ENCODE peak calls at places on chromosomes 6 and 20, in ten cellular contexts. M is skeletal muscle cell, X is A549, H is lower lobe of right lung, T is heart right ventricle, C is fibroblast of lung, R is foreskin fibroblast, E is testis, U is cardiac fibroblast, I is pancreas. A is an unnamed sample.

GRCh38 chr20:64138276-64138815 is 25.9 kb upstream of the MYT1 start:
- DNase-seq in M (no peak), X (no peak), H (peak), T (no peak), C (no peak), R (no peak), E (no peak), U (no peak), I (no peak), A (no peak)

GRCh38 chr20:17630806-17631195 is 51.2 kb downstream of the RRBP1 start:
- DNase-seq in M (no peak), X (no peak), H (no peak), T (no peak), C (no peak), R (no peak), E (no peak), U (no peak), I (no peak), A (peak)

GRCh38 chr20:9301129-9302072 is 213.0 kb upstream of the LAMP5 start:
- DNase-seq in M (peak), X (peak), H (no peak), T (no peak), C (peak), R (peak), E (peak), U (peak), I (peak), A (no peak)

GRCh38 chr6:87766211-87766610 is 64.2 kb upstream of the AKIRIN2 start:
- DNase-seq in M (no peak), X (no peak), H (no peak), T (no peak), C (peak), R (no peak), E (no peak), U (no peak), I (no peak), A (no peak)

GRCh38 chr6:54262499-54262898 is 45.7 kb upstream of the TINAG start:
- DNase-seq in M (no peak), X (no peak), H (no peak), T (no peak), C (no peak), R (no peak), E (no peak), U (no peak), I (no peak), A (no peak)

GRCh38 chr20:11080776-11081406 is 407.1 kb upstream of the JAG1 start:
- DNase-seq in M (no peak), X (no peak), H (no peak), T (no peak), C (no peak), R (no peak), E (no peak), U (peak), I (no peak), A (no peak)

GRCh38 chr6:135586844-135587243 is 89.3 kb upstream of the AHI1 start:
- DNase-seq in M (no peak), X (no peak), H (peak), T (no peak), C (no peak), R (no peak), E (no peak), U (peak), I (no peak), A (no peak)

GRCh38 chr6:1420382-1420781 is 31.0 kb downstream of the FOXF2 start:
- DNase-seq in M (no peak), X (no peak), H (no peak), T (no peak), C (no peak), R (no peak), E (no peak), U (no peak), I (no peak), A (no peak)

GRCh38 chr20:61748376-61748775 is 317.3 kb downstream of the TAF4 start:
- DNase-seq in M (peak), X (no peak), H (no peak), T (no peak), C (peak), R (no peak), E (no peak), U (no peak), I (no peak), A (no peak)

GRCh38 chr20:8646716-8647115 is 422.2 kb upstream of the PLCB4 start:
- DNase-seq in M (peak), X (no peak), H (no peak), T (no peak), C (no peak), R (peak), E (no peak), U (peak), I (no peak), A (no peak)

GRCh38 chr6:137882225-137882961 is 15.3 kb downstream of the TNFAIP3 start:
- DNase-seq in M (no peak), X (no peak), H (no peak), T (no peak), C (no peak), R (peak), E (no peak), U (no peak), I (no peak), A (no peak)

GRCh38 chr6:109902870-109903269 is 75.2 kb upstream of the GPR6 start:
- DNase-seq in M (no peak), X (no peak), H (no peak), T (no peak), C (no peak), R (no peak), E (no peak), U (no peak), I (no peak), A (no peak)

GRCh38 chr20:33674294-33675126 is at the start of gene NECAB3:
- DNase-seq in M (no peak), X (peak), H (peak), T (peak), C (peak), R (peak), E (peak), U (peak), I (peak), A (peak)

GRCh38 chr20:44017905-44018683 is 103.4 kb downstream of the TOX2 start:
- DNase-seq in M (peak), X (peak), H (peak), T (no peak), C (peak), R (peak), E (peak), U (peak), I (peak), A (peak)

GRCh38 chr6:45132059-45132458 is 196.1 kb upstream of the RUNX2 start:
- DNase-seq in M (no peak), X (no peak), H (no peak), T (no peak), C (peak), R (peak), E (no peak), U (peak), I (no peak), A (no peak)

GRCh38 chr6:98957440-98957839 is 9.7 kb upstream of the FBXL4 start:
- DNase-seq in M (no peak), X (no peak), H (no peak), T (no peak), C (peak), R (peak), E (no peak), U (peak), I (no peak), A (peak)

GRCh38 chr6:54690596-54690995 is 156.0 kb upstream of the FAM83B start:
- DNase-seq in M (no peak), X (no peak), H (no peak), T (no peak), C (no peak), R (no peak), E (no peak), U (no peak), I (no peak), A (no peak)

GRCh38 chr6:26187981-26188635 is 100.9 kb downstream of the HFE start:
- DNase-seq in M (no peak), X (peak), H (no peak), T (no peak), C (peak), R (peak), E (no peak), U (peak), I (no peak), A (no peak)

GRCh38 chr6:127100510-127101140 is 17.8 kb upstream of the RSPO3 start:
- DNase-seq in M (no peak), X (peak), H (no peak), T (no peak), C (peak), R (peak), E (no peak), U (peak), I (no peak), A (no peak)

GRCh38 chr6:90062051-90062450 is 167.8 kb downstream of the GJA10 start:
- DNase-seq in M (no peak), X (no peak), H (no peak), T (no peak), C (no peak), R (no peak), E (no peak), U (no peak), I (no peak), A (no peak)

GRCh38 chr6:144712541-144712940 is 427.4 kb downstream of the UTRN start:
- DNase-seq in M (peak), X (no peak), H (no peak), T (no peak), C (peak), R (peak), E (no peak), U (peak), I (no peak), A (no peak)

GRCh38 chr6:114785235-114786127 is 442.7 kb upstream of the HS3ST5 start:
- DNase-seq in M (no peak), X (no peak), H (no peak), T (no peak), C (no peak), R (peak), E (no peak), U (no peak), I (no peak), A (no peak)

GRCh38 chr6:137878070-137878809 is 11.2 kb downstream of the TNFAIP3 start:
- DNase-seq in M (no peak), X (no peak), H (no peak), T (no peak), C (peak), R (no peak), E (no peak), U (no peak), I (no peak), A (no peak)

GRCh38 chr6:17086469-17086868 is 15.4 kb upstream of the STMND1 start:
- DNase-seq in M (peak), X (peak), H (no peak), T (no peak), C (peak), R (peak), E (peak), U (peak), I (peak), A (peak)

GRCh38 chr20:46012926-46013825 is 4.5 kb downstream of the MMP9 start:
- DNase-seq in M (no peak), X (no peak), H (no peak), T (no peak), C (no peak), R (no peak), E (no peak), U (no peak), I (no peak), A (no peak)

GRCh38 chr6:101398716-101399626 is 5.5 kb downstream of the GRIK2 start:
- DNase-seq in M (no peak), X (no peak), H (no peak), T (no peak), C (no peak), R (no peak), E (no peak), U (no peak), I (no peak), A (no peak)

GRCh38 chr6:154071711-154072110 is 32.7 kb downstream of the OPRM1 start:
- DNase-seq in M (no peak), X (no peak), H (no peak), T (no peak), C (no peak), R (no peak), E (no peak), U (no peak), I (no peak), A (no peak)

GRCh38 chr6:30883743-30884520 is at the start of gene DDR1:
- DNase-seq in M (no peak), X (peak), H (peak), T (peak), C (peak), R (peak), E (peak), U (peak), I (peak), A (peak)

GRCh38 chr20:33299111-33299603 is 16.1 kb downstream of the BPIFB1 start:
- DNase-seq in M (no peak), X (peak), H (peak), T (peak), C (peak), R (peak), E (peak), U (peak), I (peak), A (peak)

GRCh38 chr6:112218563-112218962 is 35.8 kb downstream of the LAMA4 start:
- DNase-seq in M (no peak), X (peak), H (no peak), T (peak), C (peak), R (no peak), E (no peak), U (peak), I (no peak), A (no peak)

GRCh38 chr6:89120371-89120770 is 2.5 kb upstream of the SRSF12 start:
- DNase-seq in M (no peak), X (peak), H (no peak), T (no peak), C (peak), R (peak), E (no peak), U (no peak), I (no peak), A (no peak)

GRCh38 chr20:6489361-6490154 is 277.9 kb upstream of the BMP2 start:
- DNase-seq in M (no peak), X (peak), H (no peak), T (no peak), C (peak), R (peak), E (no peak), U (peak), I (no peak), A (no peak)

GRCh38 chr6:156010-156409 is 136.3 kb upstream of the DUSP22 start:
- DNase-seq in M (no peak), X (no peak), H (no peak), T (no peak), C (peak), R (no peak), E (no peak), U (no peak), I (no peak), A (no peak)

GRCh38 chr20:62063601-62063980 is 2.1 kb downstream of the TAF4 start:
- DNase-seq in M (peak), X (no peak), H (no peak), T (no peak), C (peak), R (peak), E (peak), U (peak), I (no peak), A (no peak)

GRCh38 chr20:16004108-16004854 is 569.0 kb downstream of the KIF16B start:
- DNase-seq in M (no peak), X (no peak), H (no peak), T (peak), C (no peak), R (no peak), E (peak), U (no peak), I (no peak), A (no peak)

GRCh38 chr20:36720510-36720909 is 25.4 kb downstream of the NDRG3 start:
- DNase-seq in M (no peak), X (no peak), H (no peak), T (no peak), C (no peak), R (no peak), E (no peak), U (no peak), I (no peak), A (no peak)

GRCh38 chr6:139659196-139659595 is 284.7 kb upstream of the CITED2 start:
- DNase-seq in M (no peak), X (no peak), H (no peak), T (no peak), C (no peak), R (no peak), E (no peak), U (no peak), I (no peak), A (no peak)

DNA sequence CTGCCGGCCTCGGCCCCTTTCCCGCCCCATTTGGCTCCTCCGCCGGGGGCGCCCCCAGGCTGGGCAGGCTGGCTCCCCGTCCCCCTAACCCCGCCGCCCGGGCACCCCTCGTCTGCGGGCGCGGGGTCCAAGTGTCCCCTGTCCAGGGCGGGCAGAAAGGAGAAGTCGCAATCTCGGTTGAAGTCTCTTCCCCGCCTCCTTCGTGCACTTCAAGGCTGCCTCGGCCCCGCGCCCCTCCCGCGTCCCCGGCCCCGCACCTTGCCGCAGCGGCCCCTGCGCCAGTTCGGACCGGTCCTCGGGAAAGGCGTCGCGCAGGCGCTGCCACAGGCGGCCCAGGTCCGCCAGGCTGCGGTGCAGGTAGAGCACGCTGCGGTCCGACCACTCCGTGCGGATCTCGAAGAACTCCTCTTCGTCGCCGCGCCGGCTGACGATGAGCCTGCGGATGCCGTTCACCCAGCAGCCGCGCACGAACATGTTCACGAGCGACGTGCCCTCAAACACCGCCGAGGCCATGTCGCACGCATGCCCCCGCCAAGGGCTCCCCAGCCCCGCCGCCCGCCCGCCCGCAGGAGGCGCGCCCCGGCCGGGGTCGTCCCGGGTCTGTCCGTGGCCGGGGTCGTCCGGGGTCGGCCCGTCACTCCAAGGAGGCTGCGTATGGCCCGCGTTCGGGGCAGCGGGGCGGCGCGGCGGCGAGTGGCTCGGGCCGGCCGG is at the start of gene PXDC1:
- DNase-seq in M (no peak), X (no peak), H (peak), T (peak), C (no peak), R (peak), E (no peak), U (no peak), I (no peak), A (peak)
- H3K4me3 ChIP-seq in M (peak), X (peak), H (peak), T (peak), C (peak), R (peak), E (peak), U (peak), I (peak), A (peak)

DNA sequence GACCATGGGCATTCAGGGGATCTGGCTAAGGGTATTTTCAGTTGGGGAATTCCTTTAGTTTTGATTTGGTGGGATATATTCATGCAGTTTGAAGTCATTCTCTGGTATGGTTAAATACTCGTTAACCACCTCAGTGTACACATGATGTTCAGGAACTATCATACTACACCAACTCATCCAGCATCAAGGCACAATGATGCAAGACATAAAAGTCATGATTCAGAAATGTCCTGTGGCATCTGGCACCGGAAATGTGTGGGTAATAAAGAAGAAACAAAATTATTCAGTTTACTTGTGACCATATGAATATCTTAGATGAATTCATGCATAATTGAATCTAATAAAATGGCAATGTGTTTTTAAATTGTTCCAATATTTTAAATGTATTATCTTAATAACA is 129.0 kb upstream of the BMP5 start:
- DNase-seq in M (peak), X (no peak), H (no peak), T (no peak), C (peak), R (peak), E (no peak), U (peak), I (no peak), A (no peak)
- H3K4me3 ChIP-seq in M (no peak), X (no peak), H (no peak), T (no peak), C (no peak), R (no peak), E (no peak), U (no peak), I (no peak), A (no peak)

GRCh38 chr6:34259529-34260069 is 10.8 kb upstream of the SMIM29 start:
- DNase-seq in M (no peak), X (no peak), H (no peak), T (no peak), C (no peak), R (no peak), E (no peak), U (no peak), I (no peak), A (no peak)

DNA sequence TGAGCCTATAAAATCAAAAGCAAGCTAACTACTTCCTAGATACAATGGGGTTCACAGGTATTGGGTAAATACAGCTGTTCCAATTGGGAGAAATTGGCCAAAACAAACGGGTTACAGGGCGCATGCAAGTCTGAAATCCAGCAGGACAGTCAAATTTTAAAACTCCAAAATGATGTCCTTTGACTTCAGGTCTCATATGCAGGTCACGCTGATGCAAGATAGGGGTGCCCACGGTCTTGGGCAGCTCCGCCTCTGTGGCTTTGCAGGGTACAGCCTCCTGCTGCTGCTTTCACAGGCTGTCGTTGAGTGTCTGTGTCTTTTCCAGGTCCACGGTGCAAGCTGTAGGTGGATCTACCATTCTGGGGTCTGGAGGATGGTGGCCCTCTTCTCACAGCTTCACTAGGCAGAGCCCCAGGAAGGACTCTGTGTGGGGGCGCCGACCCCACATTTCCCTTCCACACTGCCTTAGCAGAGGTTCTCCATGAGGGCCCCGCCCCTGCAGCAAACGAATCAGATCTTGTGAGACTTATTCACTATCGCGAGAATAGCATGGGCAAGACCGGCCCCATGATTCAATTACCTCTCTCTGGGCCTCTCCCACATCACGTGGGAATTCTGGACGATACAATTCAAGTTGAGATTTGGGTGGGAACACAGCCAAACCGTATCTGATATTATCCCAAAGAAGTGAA is 11.9 kb upstream of the SMIM29 start:
- DNase-seq in M (no peak), X (no peak), H (no peak), T (no peak), C (no peak), R (no peak), E (peak), U (no peak), I (no peak), A (no peak)
- H3K4me3 ChIP-seq in M (no peak), X (no peak), H (no peak), T (no peak), C (no peak), R (no peak), E (no peak), U (no peak), I (no peak), A (no peak)

DNA sequence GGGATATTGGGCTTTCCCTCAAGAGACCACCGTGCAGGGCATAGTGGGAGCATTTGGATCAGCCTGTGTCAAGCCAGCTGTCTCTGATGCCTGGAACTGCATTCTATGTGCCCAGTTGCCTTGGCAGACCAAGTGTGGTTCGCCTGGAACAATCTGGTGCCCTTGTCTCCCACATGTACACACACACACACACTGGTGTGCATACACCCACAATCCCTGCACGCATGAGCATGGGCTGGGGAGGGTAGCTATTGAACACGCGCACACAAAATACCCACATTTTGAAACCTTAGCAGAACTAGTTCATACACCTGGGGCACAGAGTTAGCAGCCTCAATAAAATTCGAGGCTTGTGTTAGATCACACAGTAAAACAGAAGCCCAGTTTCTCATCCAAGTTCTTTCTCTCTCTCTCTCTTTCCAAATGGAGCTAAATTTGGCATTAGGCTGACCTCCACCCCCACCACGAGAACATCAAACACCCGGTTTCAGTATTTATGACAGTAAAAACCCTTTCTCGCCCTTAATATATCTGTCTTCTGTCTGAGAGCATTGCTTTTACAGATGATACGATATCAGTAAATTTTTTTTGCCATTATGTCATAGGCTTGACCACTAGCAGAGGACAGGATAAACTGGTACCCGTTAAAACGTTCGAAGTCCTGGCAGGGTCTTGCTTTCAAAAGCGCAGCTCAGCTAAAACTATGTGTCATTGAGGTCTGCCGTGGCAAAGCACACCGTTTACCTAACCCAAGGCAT is 18.2 kb upstream of the NFATC2 start:
- DNase-seq in M (no peak), X (no peak), H (no peak), T (no peak), C (no peak), R (peak), E (no peak), U (no peak), I (no peak), A (no peak)
- H3K4me3 ChIP-seq in M (peak), X (peak), H (no peak), T (peak), C (peak), R (peak), E (no peak), U (no peak), I (no peak), A (no peak)

A was measured in mucosa of descending colon.